ENCODE peak calls at places on chromosomes 4 and X, in four cellular contexts. A is OCI-LY7, Y is GM23248, J is hepatocyte. H is an unnamed sample. For H3K4me1, the result is how much of the 10 kb centered on the place peaks cover.

GRCh38 chrX:110407910-110408545 is 49.4 kb downstream of the RTL9 start:
- DNase-seq in A (peak), Y (peak), J (peak), H (peak)

GRCh38 chr4:47032405-47033106 is 1.2 kb downstream of the GABRB1 start:
- DNase-seq in A (no peak), Y (peak), J (peak), H (no peak)

GRCh38 chrX:13101439-13102139 is 57.2 kb upstream of the FAM9C start:
- DNase-seq in A (no peak), Y (peak), J (peak), H (peak)

GRCh38 chr4:132062611-132063239 is 1086.4 kb upstream of the PCDH10 start:
- DNase-seq in A (no peak), Y (no peak), J (peak), H (no peak)

GRCh38 chrX:114841051-114841450 is 176.4 kb downstream of the IL13RA2 start:
- DNase-seq in A (no peak), Y (peak), J (no peak), H (peak)

GRCh38 chrX:108485960-108486359 is 46.3 kb downstream of the COL4A5 start:
- DNase-seq in A (no peak), Y (no peak), J (no peak), H (no peak)

GRCh38 chrX:10165580-10166247 is 8.9 kb downstream of the CLCN4 start:
- DNase-seq in A (no peak), Y (no peak), J (no peak), H (no peak)

GRCh38 chrX:95318882-95319281 is 1365.8 kb upstream of the DIAPH2 start:
- DNase-seq in A (peak), Y (peak), J (peak), H (peak)

GRCh38 chr4:169774466-169775445 is 17.0 kb upstream of the HPF1 start:
- DNase-seq in A (no peak), Y (peak), J (peak), H (no peak)

GRCh38 chrX:153832732-153833131 is 2.4 kb upstream of the PDZD4 start:
- DNase-seq in A (no peak), Y (no peak), J (no peak), H (no peak)

GRCh38 chr4:81565137-81565870 is 93.6 kb upstream of the RASGEF1B start:
- DNase-seq in A (peak), Y (peak), J (peak), H (peak)

GRCh38 chr4:188887905-188888304 is 748.7 kb downstream of the TRIML1 start:
- DNase-seq in A (no peak), Y (no peak), J (no peak), H (no peak)

GRCh38 chr4:27293831-27294230 is 433.2 kb downstream of the STIM2 start:
- DNase-seq in A (no peak), Y (no peak), J (no peak), H (peak)

DNA sequence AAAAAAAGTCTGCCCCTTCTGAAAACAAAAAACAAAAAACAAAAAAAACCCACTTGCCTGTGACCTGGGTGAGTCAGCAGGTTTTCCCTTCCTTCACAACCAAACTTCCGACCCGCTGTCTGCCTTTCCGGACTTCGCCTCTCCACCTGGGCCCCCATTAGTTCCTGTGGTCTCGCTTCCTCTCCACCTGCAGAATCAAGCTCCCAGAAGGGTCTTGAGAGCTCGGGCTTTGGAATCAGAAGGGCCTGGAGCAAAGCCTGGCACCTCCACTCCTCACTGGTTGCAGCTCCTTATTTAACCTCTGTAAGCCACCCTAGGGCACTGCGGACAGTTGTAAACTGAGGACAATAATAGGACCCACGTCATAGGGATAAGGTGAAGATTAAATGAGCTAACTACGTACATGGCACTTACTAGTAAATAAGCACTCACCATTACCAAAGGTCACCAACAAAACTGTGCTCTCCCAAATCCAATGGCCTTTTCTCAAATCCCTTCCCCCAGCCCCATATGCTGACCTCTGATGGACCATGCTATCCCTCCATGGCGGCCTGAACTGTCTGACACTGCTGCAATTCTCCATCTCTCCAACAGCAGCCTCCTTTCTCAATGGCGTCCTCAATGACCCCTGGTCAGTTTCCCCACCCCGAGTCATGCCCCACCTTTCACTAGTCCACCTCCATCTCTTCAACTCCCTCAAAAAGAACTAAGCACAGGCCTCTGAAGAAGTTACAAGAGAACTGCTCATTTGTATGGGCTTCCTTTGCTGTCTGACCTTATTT is 64.2 kb downstream of the IRF2 start:
- DNase-seq in A (peak), Y (no peak), J (no peak), H (no peak)
- H3K4me1 ChIP-seq in A (under half), Y (under half), J (under half), H (under half)

DNA sequence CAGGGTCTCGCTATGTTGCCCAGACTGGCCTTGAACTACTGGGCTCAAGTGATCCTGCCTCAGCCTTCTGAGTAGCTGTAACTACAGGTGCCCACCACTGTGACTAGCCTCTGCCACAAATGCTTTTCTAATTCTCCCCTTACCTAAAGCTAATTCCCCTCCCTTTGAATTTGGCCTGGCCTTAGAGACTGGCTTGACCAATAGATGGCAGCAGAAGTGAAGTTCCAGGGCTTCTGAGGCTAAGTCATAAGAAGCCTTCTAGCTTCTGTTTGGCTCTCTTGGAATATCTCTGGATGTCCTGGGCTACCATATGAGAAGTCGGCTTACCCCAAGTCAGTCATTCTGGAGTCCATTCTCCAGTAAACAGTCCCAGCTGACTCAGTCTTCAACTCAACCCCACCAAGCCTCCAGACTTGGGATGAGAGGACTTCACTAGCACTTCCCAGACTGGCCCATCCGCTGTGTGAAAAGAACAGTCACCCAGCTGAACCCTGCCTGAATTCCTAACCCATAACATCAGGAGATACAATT is 61.0 kb downstream of the HPRT1 start:
- DNase-seq in A (peak), Y (peak), J (peak), H (peak)
- TF ChIP-seq EZH2phosphoT487 in A (no peak), Y (no peak), J (no peak), H (no peak)

DNA sequence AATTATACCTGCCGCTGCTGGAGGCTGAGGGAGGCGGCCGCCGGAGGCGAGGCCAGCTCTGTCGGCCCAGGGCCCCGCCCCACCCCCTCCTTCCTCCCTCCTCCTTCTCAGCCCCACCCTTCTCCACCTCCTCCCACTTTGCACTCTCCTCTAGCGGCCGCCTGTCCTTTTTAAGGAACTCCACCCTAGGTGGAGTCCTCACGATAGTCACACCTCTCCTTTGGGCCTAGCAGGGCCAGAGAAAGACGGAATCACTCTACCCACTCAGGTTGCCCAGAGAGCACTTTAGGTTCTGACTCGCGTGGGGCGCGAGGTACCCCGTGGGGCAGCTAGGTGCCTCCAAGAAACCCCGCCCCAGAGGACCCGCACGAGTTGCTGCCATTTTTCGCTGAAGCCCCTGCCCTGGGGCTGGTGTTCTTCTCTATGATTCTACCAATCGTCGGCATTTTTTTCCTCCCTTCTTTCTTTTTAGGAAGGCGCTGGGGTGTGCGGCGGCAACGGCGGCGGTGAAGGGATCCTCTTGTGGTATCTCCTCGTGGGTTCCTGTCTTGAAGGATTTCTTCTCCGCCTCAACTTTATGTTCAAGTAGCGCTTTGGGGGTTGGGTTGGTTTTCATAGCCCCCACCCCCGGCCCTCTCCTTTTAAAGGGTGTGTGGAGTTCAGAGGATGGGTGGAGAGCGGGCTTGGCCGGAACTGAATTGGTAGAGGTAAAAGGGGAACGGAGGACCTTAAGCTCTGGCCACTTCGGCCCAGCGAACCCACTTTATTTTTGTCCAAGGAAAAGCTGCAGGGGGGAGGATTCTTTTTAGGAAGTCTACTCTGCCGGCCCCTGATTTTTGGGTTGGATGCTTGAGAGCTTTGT is at the start of gene KLF8:
- DNase-seq in A (no peak), Y (peak), J (peak), H (no peak)
- H2AFZ ChIP-seq in A (no peak), Y (peak), J (peak), H (no peak)

DNA sequence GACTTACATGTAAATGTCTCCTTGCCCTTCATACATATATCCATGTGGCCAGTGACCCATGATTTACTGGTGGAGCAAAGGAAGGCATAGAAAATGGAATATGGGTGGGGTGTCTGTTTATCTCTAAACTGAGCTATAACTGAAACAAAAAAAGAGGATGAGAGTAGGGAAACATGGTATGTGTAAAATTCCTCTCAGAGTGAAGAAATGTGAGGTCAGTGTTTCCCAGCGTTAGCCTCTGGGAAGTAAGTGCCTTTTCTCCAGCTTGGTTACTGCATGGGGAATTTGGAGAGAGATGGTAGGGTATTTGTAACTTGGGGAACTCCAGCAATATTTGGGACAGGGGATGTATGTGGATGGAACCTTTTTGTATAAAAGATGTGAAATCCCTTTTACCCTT is 89.4 kb downstream of the AFF1 start:
- DNase-seq in A (no peak), Y (no peak), J (no peak), H (no peak)
- H3K4me1 ChIP-seq in A (half or more), Y (under half), J (under half), H (under half)

DNA sequence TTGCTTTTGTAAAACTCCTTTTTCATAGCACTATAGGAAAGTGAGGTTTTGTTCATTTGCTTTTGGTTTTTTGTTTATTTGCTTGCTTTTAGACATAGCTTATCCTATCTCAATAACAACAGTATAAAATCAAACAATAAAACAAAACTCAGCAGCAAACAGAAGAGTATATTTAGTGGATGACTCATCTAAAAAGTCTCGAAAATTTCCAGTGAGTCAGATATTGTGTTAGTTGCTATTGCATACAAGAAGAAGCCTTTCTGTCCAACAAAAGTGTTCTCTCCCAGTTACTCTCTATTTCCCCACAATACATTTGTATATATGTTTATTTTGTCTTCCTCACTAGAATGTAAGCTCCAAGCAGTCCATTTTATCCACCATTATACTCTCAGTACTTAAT is 36.0 kb upstream of the NPNT start:
- DNase-seq in A (no peak), Y (peak), J (no peak), H (peak)
- TF ChIP-seq EZH2phosphoT487 in A (no peak), Y (no peak), J (no peak), H (no peak)

DNA sequence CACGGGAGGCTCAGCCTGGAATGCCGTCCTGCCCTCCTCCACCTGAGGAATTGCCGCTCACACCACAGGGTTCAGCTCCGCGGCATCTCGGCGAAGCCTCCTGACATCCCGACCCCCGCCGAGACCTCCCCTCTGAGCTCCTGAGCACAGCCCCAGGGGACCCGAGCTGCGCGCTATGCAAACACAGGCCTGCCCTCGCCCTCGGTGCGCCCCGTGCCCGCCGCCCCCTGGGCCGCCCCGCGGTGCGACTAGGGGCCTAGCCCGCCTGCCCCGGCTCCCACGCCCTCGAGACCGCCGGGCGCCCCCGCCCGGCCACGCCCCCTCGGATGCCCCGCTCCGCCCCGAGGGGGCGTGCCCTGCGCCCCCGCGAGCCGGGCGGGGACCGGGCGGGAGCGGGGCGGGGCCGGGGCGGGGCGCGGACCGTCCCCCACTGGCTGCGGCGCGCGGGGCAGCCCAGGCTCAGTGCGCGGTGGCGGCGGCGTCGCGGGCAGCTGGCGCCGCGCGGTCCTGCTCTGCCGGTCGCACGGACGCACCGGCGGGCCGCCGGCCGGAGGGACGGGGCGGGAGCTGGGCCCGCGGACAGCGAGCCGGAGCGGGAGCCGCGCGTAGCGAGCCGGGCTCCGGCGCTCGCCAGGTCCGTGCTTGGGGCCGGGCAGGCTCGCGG is at the start of gene FGFR3:
- DNase-seq in A (no peak), Y (peak), J (peak), H (peak)
- H2AFZ ChIP-seq in A (no peak), Y (no peak), J (no peak), H (no peak)